ENCODE peak calls at places on chromosomes 3 and 15, in nine cellular contexts. O is fibroblast of lung, N is choroid plexus epithelial cell, D is transverse colon, Z is lower leg skin, P is right atrium auricular region, W is WERI-Rb-1, F is brain microvascular endothelial cell, J is IMR-90. L is an unnamed sample.

GRCh38 chr15:69997701-69998273 is 99.9 kb downstream of the TLE3 start:
- DNase-seq in O (peak; percentile 69), N (peak; percentile 39), D (peak; percentile 84), Z (peak; percentile 87), P (peak; percentile 62), W (no peak), F (peak; percentile 5), J (peak; percentile 4), L (peak; percentile 39)

GRCh38 chr3:193229851-193230250 is 11.2 kb upstream of the PLAAT1 start:
- DNase-seq in O (no peak), N (no peak), D (no peak), Z (no peak), P (no peak), W (no peak), F (no peak), J (no peak), L (no peak)

GRCh38 chr3:119769394-119770149 is 12.3 kb upstream of the NR1I2 start:
- DNase-seq in O (peak; percentile 85), N (peak; percentile 67), D (peak; percentile 44), Z (peak; percentile 40), P (no peak), W (no peak), F (peak; percentile 98), J (peak; percentile 34), L (peak; percentile 52)

GRCh38 chr3:108136888-108137814 is 46.3 kb upstream of the CD47 start:
- DNase-seq in O (no peak), N (no peak), D (no peak), Z (no peak), P (no peak), W (no peak), F (no peak), J (no peak), L (no peak)

GRCh38 chr3:81268526-81268925 is 492.9 kb downstream of the GBE1 start:
- DNase-seq in O (no peak), N (no peak), D (no peak), Z (no peak), P (no peak), W (no peak), F (no peak), J (no peak), L (no peak)

GRCh38 chr3:83928391-83928790 is 1030.4 kb upstream of the CADM2 start:
- DNase-seq in O (no peak), N (peak; percentile 48), D (no peak), Z (no peak), P (no peak), W (peak; percentile 41), F (no peak), J (no peak), L (no peak)

GRCh38 chr3:48928679-48929078 is 10.0 kb downstream of the ARIH2 start:
- DNase-seq in O (peak; percentile 39), N (peak; percentile 47), D (no peak), Z (no peak), P (no peak), W (no peak), F (no peak), J (peak; percentile 38), L (no peak)

GRCh38 chr3:148943531-148944200 is 47.7 kb upstream of the GYG1 start:
- DNase-seq in O (peak; percentile 81), N (peak; percentile 96), D (no peak), Z (no peak), P (no peak), W (no peak), F (peak; percentile 86), J (peak; percentile 85), L (peak; percentile 92)

GRCh38 chr3:123582315-123582714 is 2.5 kb downstream of the HACD2 start:
- DNase-seq in O (no peak), N (no peak), D (peak; percentile 29), Z (no peak), P (no peak), W (no peak), F (no peak), J (no peak), L (peak; percentile 27)

DNA sequence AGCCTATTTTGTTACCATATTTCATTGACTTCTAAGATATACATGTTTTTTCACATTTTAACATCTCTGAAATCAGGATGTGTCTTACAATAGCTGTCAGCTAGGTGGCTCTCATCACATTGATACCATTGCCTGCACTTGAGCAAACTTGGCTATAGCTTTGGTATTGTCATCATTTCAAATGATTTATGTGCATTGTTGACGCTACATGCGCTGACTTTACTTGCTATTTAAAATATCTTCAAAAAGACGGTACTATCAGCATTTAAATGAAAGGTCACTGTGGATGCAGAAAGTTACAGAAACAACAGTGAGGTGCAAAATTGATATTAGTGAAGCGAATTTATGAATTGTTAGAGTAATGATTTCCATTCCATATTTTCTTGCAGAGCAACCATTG is 54.0 kb upstream of the ABHD2 start:
- DNase-seq in O (peak; percentile 23), N (peak; percentile 68), D (no peak), Z (no peak), P (no peak), W (no peak), F (peak; percentile 23), J (peak; percentile 36), L (peak; percentile 44)
- TF ChIP-seq CTCF in O (peak; percentile 56), N (peak; percentile 68), D (no peak), Z (no peak), P (no peak), W (peak; percentile 31), F (peak; percentile 64), J (peak; percentile 42), L (peak; percentile 62)

GRCh38 chr15:38061856-38062649 is 127.6 kb downstream of the TMCO5A start:
- DNase-seq in O (peak; percentile 9), N (peak; percentile 39), D (no peak), Z (no peak), P (no peak), W (no peak), F (no peak), J (no peak), L (no peak)
- H3K4me3 ChIP-seq in O (no peak overlapping the region), N (no peak overlapping the region), D (no peak overlapping the region), Z (no peak overlapping the region), P (no peak overlapping the region), W (no peak overlapping the region), F (no peak overlapping the region), J (no peak overlapping the region), L (no peak overlapping the region)

GRCh38 chr3:197750863-197751737 is 1.4 kb downstream of the FYTTD1 start:
- DNase-seq in O (peak; percentile 45), N (peak; percentile 59), D (peak; percentile 57), Z (peak; percentile 95), P (peak; percentile 74), W (peak; percentile 56), F (peak; percentile 43), J (peak; percentile 43), L (peak; percentile 45)

GRCh38 chr3:197748597-197749314 is 927 bp upstream of the FYTTD1 start:
- DNase-seq in O (peak; percentile 41), N (peak; percentile 15), D (no peak), Z (no peak), P (no peak), W (no peak), F (no peak), J (peak; percentile 43), L (peak; percentile 89)

GRCh38 chr3:197749601-197750395 is at the start of gene FYTTD1:
- DNase-seq in O (peak; percentile 83), N (peak; percentile 86), D (peak; percentile 93), Z (peak; percentile 98), P (peak; percentile 88), W (peak; percentile 79), F (peak; percentile 68), J (peak; percentile 84), L (peak; percentile 86)

GRCh38 chr3:197749315-197749600 is 425 bp upstream of the FYTTD1 start:
- DNase-seq in O (peak; percentile 66), N (peak; percentile 52), D (peak; percentile 63), Z (no peak), P (peak; percentile 60), W (no peak), F (peak; percentile 44), J (peak; percentile 76), L (peak; percentile 29)

DNA sequence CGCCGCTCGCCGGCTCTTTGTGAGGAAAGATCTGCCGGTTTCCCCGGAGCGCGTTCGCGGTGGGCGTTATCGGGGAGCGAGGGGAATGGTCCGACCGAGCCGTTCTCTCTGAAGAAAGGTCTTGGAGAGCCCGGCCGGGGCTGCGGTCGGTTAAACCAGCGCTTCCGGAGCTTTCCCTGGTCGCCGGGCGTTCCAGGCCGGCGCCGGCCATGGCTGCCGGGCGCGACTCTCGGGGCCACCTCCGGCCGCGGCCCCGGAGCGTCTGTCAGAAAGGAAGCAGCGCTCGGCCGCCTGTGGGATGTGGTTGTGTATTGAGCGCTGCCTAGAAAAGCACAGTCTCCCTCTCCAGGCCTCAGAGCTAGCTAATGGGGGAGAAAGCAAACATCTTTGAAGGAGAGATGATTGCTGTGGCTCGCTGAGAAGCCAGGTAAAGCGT is 731 bp downstream of the FYTTD1 start:
- DNase-seq in O (peak; percentile 66), N (peak; percentile 78), D (peak; percentile 74), Z (peak; percentile 91), P (peak; percentile 68), W (peak; percentile 21), F (peak; percentile 67), J (peak; percentile 69), L (peak; percentile 70)
- TF ChIP-seq CTCF in O (no peak), N (peak; percentile 37), D (no peak), Z (no peak), P (no peak), W (no peak), F (peak; percentile 32), J (no peak), L (peak; percentile 19)

GRCh38 chr3:59886790-59887189 is 837.0 kb upstream of the CFAP20DC start:
- DNase-seq in O (peak; percentile 51), N (no peak), D (no peak), Z (no peak), P (no peak), W (no peak), F (no peak), J (no peak), L (no peak)
- H3K4me3 ChIP-seq in O (no peak overlapping the region), N (no peak overlapping the region), D (no peak overlapping the region), Z (no peak overlapping the region), P (no peak overlapping the region), W (no peak overlapping the region), F (no peak overlapping the region), J (no peak overlapping the region), L (no peak overlapping the region)

GRCh38 chr15:41506796-41507341 is 6.8 kb downstream of the LTK start:
- DNase-seq in O (no peak), N (no peak), D (no peak), Z (no peak), P (no peak), W (peak; percentile 34), F (no peak), J (no peak), L (no peak)
- TF ChIP-seq CTCF in O (no peak), N (no peak), D (no peak), Z (no peak), P (no peak), W (peak; percentile 53), F (no peak), J (no peak), L (no peak)

L was measured in AG10803.